ENCODE peak calls at places on chromosomes 11 and 22, in four cellular contexts. Y, B, L and W are unnamed samples.

GRCh38 chr22:19822301-19823117 is 32.2 kb downstream of the GNB1L start:
- ATAC-seq in Y (no peak), B (no peak), L (peak), W (no peak)

GRCh38 chr11:110883266-110883665 is 171.0 kb upstream of the ARHGAP20 start:
- ATAC-seq in Y (no peak), B (no peak), L (no peak), W (no peak)

GRCh38 chr22:32127904-32128303 is 31.2 kb downstream of the C22orf42 start:
- ATAC-seq in Y (no peak), B (no peak), L (no peak), W (no peak)

GRCh38 chr11:61258546-61258945 is 17.6 kb downstream of the PGA5 start:
- ATAC-seq in Y (no peak), B (no peak), L (no peak), W (no peak)

GRCh38 chr22:47551438-47551788 is 789.0 kb downstream of the TBC1D22A start:
- ATAC-seq in Y (no peak), B (no peak), L (no peak), W (no peak)

GRCh38 chr11:109132539-109132938 is 289.5 kb upstream of the C11orf87 start:
- ATAC-seq in Y (no peak), B (no peak), L (no peak), W (no peak)

GRCh38 chr22:24358105-24358836 is 69.1 kb upstream of the ADORA2A start:
- ATAC-seq in Y (no peak), B (no peak), L (no peak), W (no peak)

GRCh38 chr11:103581680-103582265 is 454.7 kb upstream of the DDI1 start:
- ATAC-seq in Y (no peak), B (no peak), L (no peak), W (no peak)

GRCh38 chr22:36348760-36349159 is 39.0 kb downstream of the MYH9 start:
- ATAC-seq in Y (no peak), B (no peak), L (no peak), W (no peak)

GRCh38 chr11:70137383-70137782 is 59.3 kb downstream of the ANO1 start:
- ATAC-seq in Y (no peak), B (no peak), L (no peak), W (no peak)

GRCh38 chr11:12318791-12319733 is 58.3 kb upstream of the PARVA start:
- ATAC-seq in Y (peak), B (no peak), L (no peak), W (no peak)

GRCh38 chr11:96706761-96707160 is 316.9 kb downstream of the JRKL start:
- ATAC-seq in Y (peak), B (no peak), L (no peak), W (no peak)

GRCh38 chr11:72951815-72952340 is 137.7 kb downstream of the ATG16L2 start:
- ATAC-seq in Y (peak), B (no peak), L (no peak), W (no peak)

GRCh38 chr22:21624120-21624879 is 5.5 kb downstream of the YDJC start:
- ATAC-seq in Y (peak), B (no peak), L (no peak), W (no peak)

GRCh38 chr11:75773595-75774353 is 5.2 kb downstream of the DGAT2 start:
- ATAC-seq in Y (peak), B (no peak), L (peak), W (peak)

GRCh38 chr11:65382804-65383368 is 440 bp upstream of the SLC25A45 start:
- ATAC-seq in Y (peak), B (no peak), L (no peak), W (no peak)

GRCh38 chr11:57288771-57289579 is 35.8 kb downstream of the TNKS1BP1 start:
- ATAC-seq in Y (peak), B (no peak), L (no peak), W (peak)

GRCh38 chr11:105447936-105448702 is 161.8 kb upstream of the GRIA4 start:
- ATAC-seq in Y (no peak), B (no peak), L (peak), W (peak)

GRCh38 chr11:705646-706438 is at the start of gene EPS8L2:
- ATAC-seq in Y (peak), B (peak), L (peak), W (peak)

GRCh38 chr22:21709688-21710087 is 25.9 kb downstream of the YPEL1 start:
- ATAC-seq in Y (no peak), B (no peak), L (no peak), W (no peak)

GRCh38 chr11:130636672-130637463 is 188.4 kb downstream of the ADAMTS15 start:
- ATAC-seq in Y (peak), B (no peak), L (peak), W (peak)

GRCh38 chr11:119885067-119885466 is 156.1 kb upstream of the NECTIN1 start:
- ATAC-seq in Y (no peak), B (no peak), L (no peak), W (no peak)

GRCh38 chr11:122617297-122617696 is 38.2 kb upstream of the UBASH3B start:
- ATAC-seq in Y (no peak), B (no peak), L (no peak), W (peak)